ENCODE peak calls at places on chromosomes 7 and 10, in four cellular contexts. D is hippocampal formation, J is tibial nerve, C is WTC11. N is an unnamed sample.

GRCh38 chr7:131501422-131501821 is 55.0 kb downstream of the PODXL start:
- DNase-seq in J (no peak), D (no peak), C (no peak), N (no peak)

GRCh38 chr7:34761627-34762026 is 103.6 kb downstream of the NPSR1 start:
- DNase-seq in J (no peak), D (no peak), C (no peak), N (no peak)

GRCh38 chr10:104333037-104333727 is 5.1 kb downstream of the ITPRIP start:
- DNase-seq in D (no peak), C (no peak), J (no peak), N (peak; percentile 2)

GRCh38 chr7:15399446-15399845 is 162.4 kb downstream of the AGMO start:
- DNase-seq in D (no peak), C (no peak), J (no peak), N (no peak)

GRCh38 chr10:118373786-118374185 is 31.7 kb upstream of the FAM204A start:
- DNase-seq in J (no peak), D (no peak), C (no peak), N (no peak)

GRCh38 chr10:61188691-61189090 is 244.7 kb upstream of the RHOBTB1 start:
- DNase-seq in C (no peak), D (no peak), J (no peak), N (no peak)

GRCh38 chr10:71748671-71749191 is 24.6 kb downstream of the VSIR start:
- DNase-seq in C (no peak), J (peak; percentile 65), D (peak; percentile 47), N (no peak)

GRCh38 chr7:80359476-80359875 is 152.4 kb downstream of the GNAT3 start:
- DNase-seq in D (no peak), J (no peak), C (no peak), N (no peak)

GRCh38 chr7:45663167-45663921 is 89.2 kb downstream of the ADCY1 start:
- DNase-seq in J (no peak), C (peak; percentile 78), D (no peak), N (no peak)

GRCh38 chr10:118668228-118668952 is 72.9 kb upstream of the PRLHR start:
- DNase-seq in D (peak; percentile 42), J (no peak), C (no peak), N (no peak)

GRCh38 chr10:75403144-75404022 is 1.8 kb upstream of the ZNF503 start:
- DNase-seq in J (peak; percentile 17), D (no peak), C (peak; percentile 64), N (no peak)

GRCh38 chr7:137771679-137772078 is 75.1 kb downstream of the DGKI start:
- DNase-seq in J (no peak), C (no peak), D (no peak), N (no peak)

GRCh38 chr7:32204361-32205018 is 134.3 kb upstream of the PDE1C start:
- DNase-seq in J (peak; percentile 56), D (peak; percentile 94), C (peak; percentile 65), N (no peak)

GRCh38 chr10:93288679-93289634 is 193.2 kb downstream of the MYOF start:
- DNase-seq in D (peak; percentile 14), J (peak; percentile 82), C (peak; percentile 89), N (peak; percentile 38)

GRCh38 chr10:106795619-106796018 is 368.9 kb downstream of the SORCS1 start:
- DNase-seq in J (peak; percentile 34), C (peak; percentile 48), D (no peak), N (no peak)

GRCh38 chr10:10307551-10307950 is 710.1 kb upstream of the CELF2 start:
- DNase-seq in D (no peak), J (no peak), C (no peak), N (no peak)

GRCh38 chr10:78627254-78627795 is 441.4 kb upstream of the ZMIZ1 start:
- DNase-seq in D (no peak), C (no peak), J (no peak), N (no peak)

GRCh38 chr7:50308301-50309129 is 4.0 kb downstream of the IKZF1 start:
- DNase-seq in J (no peak), C (no peak), D (no peak), N (no peak)

GRCh38 chr7:121369462-121369861 is 26.6 kb downstream of the FAM3C start:
- DNase-seq in C (no peak), D (no peak), J (no peak), N (no peak)

GRCh38 chr7:140863867-140864266 is 60.9 kb downstream of the BRAF start:
- DNase-seq in D (no peak), J (no peak), C (no peak), N (no peak)

GRCh38 chr7:77409005-77409738 is 7.0 kb downstream of the GSAP start:
- DNase-seq in D (no peak), J (no peak), C (no peak), N (no peak)

GRCh38 chr7:83882551-83882950 is 233.6 kb upstream of the SEMA3E start:
- DNase-seq in D (peak; percentile 11), C (no peak), J (no peak), N (no peak)

GRCh38 chr7:27345964-27346363 is 103.4 kb downstream of the EVX1 start:
- DNase-seq in D (no peak), J (no peak), C (no peak), N (no peak)

GRCh38 chr10:97497572-97498075 is 598 bp downstream of the MMS19 start:
- DNase-seq in J (peak; percentile 71), D (peak; percentile 57), C (peak; percentile 64), N (peak; percentile 63)

GRCh38 chr10:35218339-35218955 is 91.8 kb downstream of the CREM start:
- DNase-seq in C (peak; percentile 81), D (peak; percentile 82), J (peak; percentile 96), N (peak; percentile 88)

GRCh38 chr7:16144361-16144760 is 277.0 kb downstream of the CRPPA start:
- DNase-seq in C (no peak), D (no peak), J (no peak), N (no peak)

GRCh38 chr7:132116369-132116768 is 459.9 kb downstream of the PLXNA4 start:
- DNase-seq in J (no peak), C (no peak), D (no peak), N (no peak)

GRCh38 chr7:30450123-30450982 is 28.2 kb downstream of the NOD1 start:
- DNase-seq in J (no peak), C (no peak), D (no peak), N (no peak)

GRCh38 chr10:84360634-84361365 is 32.4 kb downstream of the CCSER2 start:
- DNase-seq in J (no peak), D (no peak), C (no peak), N (no peak)

GRCh38 chr10:13158401-13158800 is 3.0 kb upstream of the MCM10 start:
- DNase-seq in D (no peak), C (no peak), J (no peak), N (no peak)

GRCh38 chr10:128421731-128422130 is 295.5 kb upstream of the MKI67 start:
- DNase-seq in D (no peak), C (no peak), J (no peak), N (no peak)

GRCh38 chr10:132909491-132910071 is 32.8 kb downstream of the CFAP46 start:
- DNase-seq in C (peak; percentile 7), J (no peak), D (no peak), N (no peak)

GRCh38 chr7:143351060-143351459 is 11.5 kb downstream of the FAM131B start:
- DNase-seq in D (no peak), J (no peak), C (no peak), N (no peak)

GRCh38 chr7:17706734-17707133 is 233.6 kb downstream of the SNX13 start:
- DNase-seq in J (peak; percentile 49), C (peak; percentile 60), D (peak; percentile 50), N (no peak)

GRCh38 chr10:118911361-118911760 is 118.2 kb upstream of the NANOS1 start:
- DNase-seq in D (no peak), J (no peak), C (no peak), N (no peak)

GRCh38 chr7:99839560-99840011 is 11.8 kb downstream of the CYP3A43 start:
- DNase-seq in C (peak; percentile 18), D (no peak), J (no peak), N (no peak)

GRCh38 chr10:131862548-131862947 is 38.3 kb upstream of the PPP2R2D start:
- DNase-seq in C (no peak), D (no peak), J (no peak), N (no peak)

GRCh38 chr7:114922652-114923402 is 933 bp downstream of the MDFIC start:
- DNase-seq in D (no peak), C (peak; percentile 23), J (peak; percentile 35), N (no peak)

GRCh38 chr10:123043409-123043925 is 34.7 kb downstream of the ACADSB start:
- DNase-seq in C (peak; percentile 70), D (peak; percentile 73), J (peak; percentile 12), N (no peak)

GRCh38 chr10:28367865-28368541 is 65.1 kb upstream of the MPP7 start:
- DNase-seq in C (no peak), J (no peak), D (no peak), N (no peak)